ENCODE peak calls at places on chromosomes 3 and 15, in nine cellular contexts. V is M059J; I is endodermal cell; S is globus pallidus; Y is BE2C; X is PC-3; H is KG1; P is CD8-positive, alpha-beta memory T cell; O is effector memory CD4-positive, alpha-beta T cell. F is an unnamed sample.
A peak's percentile ranks its signal among the peaks of the same experiment; 100 is the strongest.

GRCh38 chr3:3998140-3998977 is 199.1 kb downstream of the LRRN1 start:
- DNase-seq in V (peak; percentile 0), I (peak; percentile 78), S (peak; percentile 21), Y (no peak), X (peak; percentile 61), H (peak; percentile 33), P (peak; percentile 11), O (no peak), F (peak; percentile 66)

GRCh38 chr3:105518806-105519418 is 152.2 kb downstream of the ALCAM start:
- DNase-seq in V (peak; percentile 72), I (peak; percentile 53), S (peak; percentile 90), Y (peak; percentile 31), X (peak; percentile 90), H (peak; percentile 56), P (peak; percentile 43), O (no peak), F (peak; percentile 36)

GRCh38 chr3:187770224-187770623 is 25.0 kb upstream of the BCL6 start:
- DNase-seq in V (no peak), I (no peak), S (no peak), Y (no peak), X (no peak), H (no peak), P (peak; percentile 10), O (no peak), F (no peak)

GRCh38 chr15:88257311-88257901 is 867 bp upstream of the NTRK3 start:
- DNase-seq in V (no peak), I (peak; percentile 72), S (peak; percentile 54), Y (peak; percentile 21), X (no peak), H (no peak), P (no peak), O (no peak), F (no peak)

GRCh38 chr15:67185621-67186225 is 68.7 kb downstream of the AAGAB start:
- DNase-seq in V (no peak), I (no peak), S (no peak), Y (no peak), X (no peak), H (no peak), P (no peak), O (no peak), F (no peak)

GRCh38 chr3:12898980-12899755 is 57.8 kb upstream of the RPL32 start:
- DNase-seq in V (no peak), I (no peak), S (no peak), Y (no peak), X (no peak), H (no peak), P (no peak), O (no peak), F (no peak)

GRCh38 chr3:48891606-48892005 is 7.1 kb downstream of the SLC25A20 start:
- DNase-seq in V (no peak), I (no peak), S (no peak), Y (no peak), X (peak; percentile 60), H (no peak), P (no peak), O (no peak), F (no peak)

GRCh38 chr15:80727196-80727595 is 32.1 kb downstream of the ABHD17C start:
- DNase-seq in V (no peak), I (no peak), S (no peak), Y (no peak), X (no peak), H (no peak), P (no peak), O (no peak), F (no peak)

GRCh38 chr3:107283948-107284347 is 93.3 kb upstream of the CCDC54 start:
- DNase-seq in V (no peak), I (no peak), S (no peak), Y (no peak), X (no peak), H (no peak), P (no peak), O (no peak), F (no peak)